ENCODE peak calls at places on chromosomes 4 and X, in four cellular contexts. P is cardiac muscle cell, X is tibial artery, J is lower lobe of right lung. D is an unnamed sample. For H3K36me3 and H3K4me1, the result is how much of the 10 kb centered on the place peaks cover.

GRCh38 chr4:40833212-40833611 is 83.5 kb downstream of the NSUN7 start:
- DNase-seq in P (no peak), X (peak), J (no peak), D (no peak)

GRCh38 chr4:133385161-133385954 is 236.3 kb downstream of the PCDH10 start:
- DNase-seq in P (no peak), X (no peak), J (no peak), D (peak)

GRCh38 chr4:150173420-150173819 is 95.2 kb downstream of the DCLK2 start:
- DNase-seq in P (no peak), X (no peak), J (no peak), D (no peak)

GRCh38 chrX:7120578-7121219 is 26.8 kb upstream of the STS start:
- DNase-seq in P (peak), X (no peak), J (no peak), D (no peak)

GRCh38 chrX:134682081-134682480 is 23.8 kb upstream of the PLAC1 start:
- DNase-seq in P (no peak), X (no peak), J (no peak), D (no peak)

GRCh38 chr4:160238790-160239189 is 1135.9 kb downstream of the RAPGEF2 start:
- DNase-seq in P (no peak), X (no peak), J (no peak), D (no peak)

GRCh38 chr4:5409980-5410618 is 298.3 kb downstream of the EVC2 start:
- DNase-seq in P (no peak), X (no peak), J (no peak), D (no peak)

GRCh38 chr4:134298313-134298712 is 96.7 kb upstream of the PABPC4L start:
- DNase-seq in P (no peak), X (no peak), J (no peak), D (no peak)

GRCh38 chrX:72019487-72019886 is 108.8 kb downstream of the NHSL2 start:
- DNase-seq in P (no peak), X (no peak), J (no peak), D (no peak)

GRCh38 chrX:15447985-15448639 is 45.0 kb downstream of the PIR start:
- DNase-seq in P (peak), X (no peak), J (no peak), D (no peak)

GRCh38 chr4:41990029-41990382 is 324 bp upstream of the SLC30A9 start:
- DNase-seq in P (peak), X (no peak), J (no peak), D (no peak)

GRCh38 chrX:9465380-9466114 is 689 bp downstream of the TBL1X start:
- DNase-seq in P (no peak), X (peak), J (peak), D (peak)

GRCh38 chr4:186819357-186820086 is 95.9 kb upstream of the FAT1 start:
- DNase-seq in P (no peak), X (no peak), J (no peak), D (no peak)

GRCh38 chrX:40446927-40447326 is 133.8 kb upstream of the ATP6AP2 start:
- DNase-seq in P (peak), X (peak), J (no peak), D (no peak)

GRCh38 chr4:140019619-140020367 is 134.2 kb downstream of the MAML3 start:
- DNase-seq in P (no peak), X (no peak), J (no peak), D (no peak)

GRCh38 chrX:103063191-103063845 is 653 bp downstream of the BEX1 start:
- DNase-seq in P (peak), X (no peak), J (no peak), D (peak)

GRCh38 chrX:30577362-30577961 is at the start of gene TASL:
- DNase-seq in P (no peak), X (no peak), J (peak), D (no peak)

GRCh38 chr4:107900067-107900466 is 31.3 kb upstream of the CYP2U1 start:
- DNase-seq in P (no peak), X (no peak), J (no peak), D (no peak)

GRCh38 chrX:123088331-123088730 is 95.7 kb upstream of the GRIA3 start:
- DNase-seq in P (no peak), X (no peak), J (no peak), D (no peak)

GRCh38 chr4:88104902-88105610 is 53.4 kb downstream of the ABCG2 start:
- DNase-seq in P (peak), X (no peak), J (no peak), D (no peak)

GRCh38 chr4:80306255-80306654 is 29.3 kb upstream of the CFAP299 start:
- DNase-seq in P (no peak), X (no peak), J (no peak), D (no peak)

GRCh38 chr4:153611679-153612078 is 72.4 kb upstream of the TLR2 start:
- DNase-seq in P (peak), X (no peak), J (no peak), D (no peak)

GRCh38 chr4:20251796-20252655 is at the start of gene SLIT2:
- DNase-seq in P (peak), X (peak), J (peak), D (peak)

GRCh38 chrX:14529288-14529989 is at the start of gene GLRA2:
- DNase-seq in P (peak), X (no peak), J (no peak), D (no peak)

GRCh38 chr4:67051000-67051789 is 494.1 kb downstream of the CENPC start:
- DNase-seq in P (no peak), X (no peak), J (no peak), D (no peak)

GRCh38 chr4:74266081-74266480 is 42.2 kb upstream of the EPGN start:
- DNase-seq in P (no peak), X (no peak), J (no peak), D (no peak)

GRCh38 chr4:19025031-19025430 is 1003.5 kb upstream of the LCORL start:
- DNase-seq in P (no peak), X (no peak), J (no peak), D (no peak)

GRCh38 chr4:19030536-19030935 is 1009.0 kb upstream of the LCORL start:
- DNase-seq in P (no peak), X (no peak), J (no peak), D (no peak)

GRCh38 chr4:19024047-19024446 is 1002.5 kb upstream of the LCORL start:
- DNase-seq in P (no peak), X (no peak), J (no peak), D (no peak)

GRCh38 chr4:19030048-19030447 is 1008.5 kb upstream of the LCORL start:
- DNase-seq in P (peak), X (no peak), J (no peak), D (no peak)

GRCh38 chr4:19026281-19026680 is 1004.7 kb upstream of the LCORL start:
- DNase-seq in P (peak), X (no peak), J (no peak), D (no peak)
- TF ChIP-seq CTCF in P (no peak), X (no peak), J (no peak), D (no peak)

GRCh38 chr4:7013171-7013570 is 30.0 kb upstream of the TADA2B start:
- DNase-seq in P (no peak), X (no peak), J (no peak), D (no peak)
- H3K36me3 ChIP-seq in P (under half), X (half or more), J (half or more), D (half or more)

GRCh38 chr4:1297456-1298325 is 8.0 kb downstream of the MAEA start:
- DNase-seq in P (no peak), X (no peak), J (no peak), D (peak)
- H3K4me1 ChIP-seq in P (under half), X (under half), J (under half), D (under half)

GRCh38 chrX:155215443-155216178 is 649 bp upstream of the VBP1 start:
- DNase-seq in P (no peak), X (no peak), J (no peak), D (no peak)

GRCh38 chrX:155216179-155216939 is at the start of gene VBP1:
- DNase-seq in P (peak), X (peak), J (peak), D (peak)

GRCh38 chrX:155213731-155214130 is 2.5 kb upstream of the VBP1 start:
- DNase-seq in P (no peak), X (no peak), J (no peak), D (no peak)

GRCh38 chrX:155218777-155219176 is 2.5 kb downstream of the VBP1 start:
- DNase-seq in P (no peak), X (no peak), J (no peak), D (no peak)

DNA sequence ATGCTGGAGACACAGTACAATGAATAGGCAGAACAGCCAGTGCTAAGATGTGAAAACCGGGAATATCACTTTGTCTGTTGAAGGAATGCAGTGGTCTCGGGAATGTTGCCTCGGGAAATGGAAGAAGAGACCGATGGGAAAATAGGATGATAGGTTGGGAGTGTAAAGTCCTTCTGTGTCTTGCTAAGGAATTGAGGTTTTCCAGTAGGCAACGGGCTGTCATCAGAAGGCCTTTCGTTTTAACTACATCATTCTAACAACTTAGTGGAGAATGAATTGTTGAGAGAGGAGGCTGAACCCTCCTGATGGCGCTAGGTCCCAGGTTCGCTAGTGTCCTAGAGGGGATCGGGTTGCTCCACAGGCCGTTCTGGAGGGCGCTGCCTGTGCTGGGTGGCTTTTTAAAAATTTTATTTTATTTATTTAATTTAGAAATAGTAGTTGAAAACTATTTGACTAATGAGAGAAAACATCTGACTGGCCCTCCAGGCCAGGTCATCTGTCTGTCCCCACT is 735 bp downstream of the VBP1 start:
- DNase-seq in P (no peak), X (no peak), J (no peak), D (no peak)
- TF ChIP-seq CTCF in P (no peak), X (no peak), J (no peak), D (no peak)